ENCODE peak calls at places on chromosomes 11 and 22, in seven cellular contexts. One of them, this sample, is unnamed.

GRCh38 chr22:24421428-24421931 is 5.9 kb upstream of the ADORA2A start:
- DNase-seq in H9: peak; percentile 91
- DNase-seq in adrenal gland: no peak
- DNase-seq in hepatocyte: peak; percentile 36
- DNase-seq in A549: peak; percentile 35
- DNase-seq in right cardiac atrium: no peak
- DNase-seq in NT2/D1: no peak
- DNase-seq in this sample: no peak

GRCh38 chr11:94678236-94678635 is 89.9 kb upstream of the AMOTL1 start:
- DNase-seq in A549: no peak
- DNase-seq in NT2/D1: no peak
- DNase-seq in right cardiac atrium: no peak
- DNase-seq in adrenal gland: no peak
- DNase-seq in H9: no peak
- DNase-seq in hepatocyte: no peak
- DNase-seq in this sample: no peak

GRCh38 chr11:102154806-102155205 is 44.6 kb downstream of the YAP1 start:
- DNase-seq in hepatocyte: no peak
- DNase-seq in A549: no peak
- DNase-seq in adrenal gland: no peak
- DNase-seq in NT2/D1: no peak
- DNase-seq in H9: no peak
- DNase-seq in right cardiac atrium: no peak
- DNase-seq in this sample: no peak

GRCh38 chr11:38971141-38971540 is 2373.1 kb upstream of the RAG2 start:
- DNase-seq in H9: no peak
- DNase-seq in A549: no peak
- DNase-seq in right cardiac atrium: no peak
- DNase-seq in NT2/D1: no peak
- DNase-seq in hepatocyte: no peak
- DNase-seq in adrenal gland: no peak
- DNase-seq in this sample: no peak

GRCh38 chr22:29199702-29200400 is 5.8 kb upstream of the EMID1 start:
- DNase-seq in right cardiac atrium: no peak
- DNase-seq in H9: no peak
- DNase-seq in A549: no peak
- DNase-seq in hepatocyte: no peak
- DNase-seq in NT2/D1: no peak
- DNase-seq in adrenal gland: no peak
- DNase-seq in this sample: no peak

GRCh38 chr22:42992092-42992491 is 22.9 kb downstream of the PACSIN2 start:
- DNase-seq in hepatocyte: no peak
- DNase-seq in right cardiac atrium: no peak
- DNase-seq in adrenal gland: no peak
- DNase-seq in A549: no peak
- DNase-seq in H9: no peak
- DNase-seq in NT2/D1: no peak
- DNase-seq in this sample: no peak

GRCh38 chr11:116366980-116367640 is 405.7 kb downstream of the BUD13 start:
- DNase-seq in NT2/D1: peak; percentile 68
- DNase-seq in hepatocyte: peak; percentile 50
- DNase-seq in A549: no peak
- DNase-seq in right cardiac atrium: no peak
- DNase-seq in H9: peak; percentile 56
- DNase-seq in adrenal gland: no peak
- DNase-seq in this sample: no peak

GRCh38 chr11:47518212-47518959 is 34.5 kb downstream of the CELF1 start:
- DNase-seq in hepatocyte: no peak
- DNase-seq in H9: no peak
- DNase-seq in NT2/D1: no peak
- DNase-seq in adrenal gland: no peak
- DNase-seq in A549: no peak
- DNase-seq in right cardiac atrium: no peak
- DNase-seq in this sample: no peak

GRCh38 chr11:61587541-61587941 is 6.7 kb upstream of the SYT7 start:
- DNase-seq in right cardiac atrium: peak; percentile 48
- DNase-seq in hepatocyte: peak; percentile 81
- DNase-seq in NT2/D1: peak; percentile 33
- DNase-seq in adrenal gland: peak; percentile 32
- DNase-seq in H9: peak; percentile 71
- DNase-seq in A549: peak; percentile 31
- DNase-seq in this sample: no peak

GRCh38 chr22:46029574-46030200 is 52.7 kb upstream of the WNT7B start:
- DNase-seq in A549: no peak
- DNase-seq in hepatocyte: no peak
- DNase-seq in H9: no peak
- DNase-seq in NT2/D1: no peak
- DNase-seq in right cardiac atrium: no peak
- DNase-seq in adrenal gland: peak; percentile 14
- DNase-seq in this sample: no peak

GRCh38 chr22:49685116-49685515 is 142.6 kb downstream of the BRD1 start:
- DNase-seq in adrenal gland: no peak
- DNase-seq in A549: no peak
- DNase-seq in NT2/D1: no peak
- DNase-seq in H9: peak; percentile 19
- DNase-seq in hepatocyte: no peak
- DNase-seq in right cardiac atrium: no peak
- DNase-seq in this sample: no peak

GRCh38 chr11:67272327-67273259 is 6.3 kb downstream of the GRK2 start:
- DNase-seq in hepatocyte: no peak
- DNase-seq in NT2/D1: no peak
- DNase-seq in A549: no peak
- DNase-seq in H9: no peak
- DNase-seq in adrenal gland: peak; percentile 33
- DNase-seq in right cardiac atrium: peak; percentile 20
- DNase-seq in this sample: no peak

GRCh38 chr11:127098684-127099083 is 98.1 kb upstream of the KIRREL3 start:
- DNase-seq in NT2/D1: no peak
- DNase-seq in right cardiac atrium: no peak
- DNase-seq in A549: no peak
- DNase-seq in hepatocyte: no peak
- DNase-seq in adrenal gland: no peak
- DNase-seq in H9: peak; percentile 49
- DNase-seq in this sample: no peak

GRCh38 chr11:31640611-31641010 is 131.0 kb downstream of the ELP4 start:
- DNase-seq in adrenal gland: no peak
- DNase-seq in right cardiac atrium: no peak
- DNase-seq in H9: no peak
- DNase-seq in hepatocyte: no peak
- DNase-seq in NT2/D1: no peak
- DNase-seq in A549: no peak
- DNase-seq in this sample: no peak

GRCh38 chr11:120219935-120220746 is 9.3 kb downstream of the OAF start:
- DNase-seq in NT2/D1: no peak
- DNase-seq in hepatocyte: no peak
- DNase-seq in adrenal gland: peak; percentile 75
- DNase-seq in right cardiac atrium: no peak
- DNase-seq in H9: no peak
- DNase-seq in A549: no peak
- DNase-seq in this sample: no peak

GRCh38 chr11:120218695-120219033 is 7.8 kb downstream of the OAF start:
- DNase-seq in H9: no peak
- DNase-seq in adrenal gland: no peak
- DNase-seq in NT2/D1: no peak
- DNase-seq in right cardiac atrium: no peak
- DNase-seq in hepatocyte: no peak
- DNase-seq in A549: no peak
- DNase-seq in this sample: no peak

GRCh38 chr11:120220747-120221037 is 9.9 kb downstream of the OAF start:
- DNase-seq in NT2/D1: no peak
- DNase-seq in A549: no peak
- DNase-seq in H9: no peak
- DNase-seq in hepatocyte: no peak
- DNase-seq in adrenal gland: no peak
- DNase-seq in right cardiac atrium: no peak
- DNase-seq in this sample: no peak

GRCh38 chr11:120217941-120218694 is 7.3 kb downstream of the OAF start:
- DNase-seq in hepatocyte: no peak
- DNase-seq in NT2/D1: no peak
- DNase-seq in right cardiac atrium: peak; percentile 72
- DNase-seq in A549: no peak
- DNase-seq in adrenal gland: no peak
- DNase-seq in H9: no peak
- DNase-seq in this sample: no peak

DNA sequence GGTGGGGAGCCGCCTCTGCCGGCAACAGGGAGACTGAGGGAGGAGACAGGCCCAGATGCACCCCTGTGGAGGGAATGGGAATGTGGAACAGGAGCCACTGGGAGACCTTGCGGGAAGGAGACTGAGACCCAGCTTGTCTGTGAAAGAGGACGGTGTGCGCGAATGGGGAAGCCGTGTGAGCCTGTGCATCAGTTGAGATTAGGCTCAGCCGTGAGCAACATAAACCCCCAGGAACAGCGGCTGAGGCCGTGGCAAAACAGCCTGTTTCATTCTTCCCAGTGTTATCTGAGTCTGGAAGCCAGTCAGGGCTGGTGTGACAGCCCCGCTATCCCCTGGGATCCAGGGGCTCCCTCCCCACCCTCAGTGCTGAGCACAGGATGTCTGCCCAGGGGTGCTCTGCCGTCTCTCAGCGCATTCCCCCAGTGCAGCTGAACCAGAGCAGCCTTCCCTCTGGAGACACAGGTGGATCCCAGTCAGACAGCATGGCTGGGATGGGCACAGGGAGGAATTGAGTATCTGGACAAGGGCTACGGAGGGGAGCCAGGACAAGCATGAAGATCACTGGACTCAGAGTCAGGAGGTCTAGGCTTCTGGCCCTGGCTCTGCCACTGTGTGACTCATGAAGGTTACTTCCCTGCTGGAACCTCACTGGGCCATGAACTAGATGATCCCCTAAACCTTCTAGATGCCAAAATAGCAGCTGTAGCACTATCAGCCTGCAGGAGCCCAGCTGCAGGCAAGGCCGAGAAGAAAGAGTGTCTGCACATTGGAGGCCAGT is 8.5 kb downstream of the OAF start:
- DNase-seq in H9: no peak
- DNase-seq in right cardiac atrium: peak; percentile 60
- DNase-seq in NT2/D1: no peak
- DNase-seq in A549: no peak
- DNase-seq in adrenal gland: peak; percentile 83
- DNase-seq in hepatocyte: no peak
- DNase-seq in this sample: no peak
- H3K4me1 ChIP-seq in H9: no peaks in the 10 kb centered on the region
- H3K4me1 ChIP-seq in right cardiac atrium: peaks cover 10% of the 10 kb centered on the region
- H3K4me1 ChIP-seq in NT2/D1: peaks cover 17% of the 10 kb centered on the region
- H3K4me1 ChIP-seq in A549: no peaks in the 10 kb centered on the region
- H3K4me1 ChIP-seq in adrenal gland: peaks cover 79% of the 10 kb centered on the region
- H3K4me1 ChIP-seq in hepatocyte: peaks cover 48% of the 10 kb centered on the region
- H3K4me1 ChIP-seq in this sample: peaks cover 23% of the 10 kb centered on the region

DNA sequence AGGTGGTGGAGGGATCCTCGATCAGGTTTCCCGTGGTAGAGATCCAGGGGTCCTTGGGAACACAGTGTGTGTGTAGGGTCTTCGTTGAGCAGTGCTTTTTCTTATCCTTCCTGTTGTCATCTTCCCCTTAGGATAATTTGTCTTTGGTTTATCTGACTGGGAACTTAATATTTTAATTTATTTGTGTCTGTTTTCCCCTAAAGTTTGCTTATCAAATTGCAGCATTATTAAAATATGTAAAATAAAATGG is 433 bp downstream of the RBM7 start:
- DNase-seq in H9: no peak
- DNase-seq in right cardiac atrium: no peak
- DNase-seq in hepatocyte: no peak
- DNase-seq in NT2/D1: no peak
- DNase-seq in A549: no peak
- DNase-seq in adrenal gland: no peak
- DNase-seq in this sample: no peak
- H3K4me1 ChIP-seq in H9: no peaks in the 10 kb centered on the region
- H3K4me1 ChIP-seq in right cardiac atrium: peaks cover 1% of the 10 kb centered on the region
- H3K4me1 ChIP-seq in hepatocyte: peaks cover 15% of the 10 kb centered on the region
- H3K4me1 ChIP-seq in NT2/D1: no peaks in the 10 kb centered on the region
- H3K4me1 ChIP-seq in A549: peaks cover 25% of the 10 kb centered on the region
- H3K4me1 ChIP-seq in adrenal gland: peaks cover 53% of the 10 kb centered on the region
- H3K4me1 ChIP-seq in this sample: no peaks in the 10 kb centered on the region

GRCh38 chr22:18118345-18118915 is 7.8 kb downstream of the TUBA8 start:
- DNase-seq in NT2/D1: no peak
- DNase-seq in hepatocyte: no peak
- DNase-seq in A549: no peak
- DNase-seq in adrenal gland: no peak
- DNase-seq in H9: no peak
- DNase-seq in right cardiac atrium: no peak
- DNase-seq in this sample: no peak

GRCh38 chr22:18122254-18122554 is 11.6 kb downstream of the TUBA8 start:
- DNase-seq in A549: no peak
- DNase-seq in H9: no peak
- DNase-seq in adrenal gland: no peak
- DNase-seq in hepatocyte: no peak
- DNase-seq in NT2/D1: no peak
- DNase-seq in right cardiac atrium: no peak
- DNase-seq in this sample: no peak

GRCh38 chr22:18119409-18120110 is 9.0 kb downstream of the TUBA8 start:
- DNase-seq in hepatocyte: no peak
- DNase-seq in H9: no peak
- DNase-seq in adrenal gland: no peak
- DNase-seq in right cardiac atrium: no peak
- DNase-seq in A549: no peak
- DNase-seq in NT2/D1: no peak
- DNase-seq in this sample: no peak

GRCh38 chr22:18120941-18121340 is 10.3 kb downstream of the TUBA8 start:
- DNase-seq in right cardiac atrium: no peak
- DNase-seq in H9: no peak
- DNase-seq in hepatocyte: no peak
- DNase-seq in adrenal gland: no peak
- DNase-seq in A549: no peak
- DNase-seq in NT2/D1: no peak
- DNase-seq in this sample: no peak

DNA sequence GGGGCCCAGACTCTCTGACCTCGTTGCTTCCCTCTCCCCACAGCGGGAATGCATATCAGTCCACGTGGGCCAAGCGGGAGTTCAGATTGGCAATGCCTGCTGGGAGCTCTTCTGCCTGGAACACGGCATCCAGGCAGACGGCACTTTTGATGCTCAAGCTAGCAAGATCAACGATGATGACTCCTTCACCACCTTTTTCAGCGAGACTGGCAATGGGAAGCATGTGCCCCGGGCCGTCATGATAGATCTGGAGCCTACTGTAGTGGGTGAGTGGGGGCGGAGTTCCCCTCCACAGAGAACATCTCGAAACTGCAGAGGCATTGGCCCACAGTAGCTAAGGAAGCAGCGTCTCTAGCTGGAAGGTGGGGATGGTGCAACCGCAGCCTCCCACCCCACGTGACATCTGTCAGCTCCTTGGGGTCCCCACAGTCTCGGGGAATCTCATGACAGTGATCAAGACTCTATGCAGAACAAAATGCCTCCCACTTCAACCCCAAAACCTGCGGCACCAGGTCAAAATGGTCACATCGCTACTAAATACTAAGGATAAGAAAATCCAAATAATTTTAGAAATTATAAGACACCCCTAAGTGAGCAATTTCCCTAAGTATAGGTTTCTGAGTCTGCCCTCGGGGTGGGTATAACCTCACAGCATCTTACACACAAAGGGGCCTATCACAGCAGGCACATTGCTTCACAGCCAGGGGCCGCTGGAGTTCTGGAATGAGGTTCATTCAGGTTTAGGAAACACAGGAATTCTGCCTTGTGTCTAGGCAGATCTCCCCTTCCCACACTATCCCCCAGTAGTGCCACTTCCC is 11.0 kb downstream of the TUBA8 start:
- DNase-seq in right cardiac atrium: no peak
- DNase-seq in hepatocyte: no peak
- DNase-seq in adrenal gland: no peak
- DNase-seq in H9: peak; percentile 47
- DNase-seq in A549: no peak
- DNase-seq in NT2/D1: peak; percentile 11
- DNase-seq in this sample: no peak
- H3K4me1 ChIP-seq in right cardiac atrium: no peaks in the 10 kb centered on the region
- H3K4me1 ChIP-seq in hepatocyte: no peaks in the 10 kb centered on the region
- H3K4me1 ChIP-seq in adrenal gland: no peaks in the 10 kb centered on the region
- H3K4me1 ChIP-seq in H9: peaks cover 3% of the 10 kb centered on the region
- H3K4me1 ChIP-seq in A549: no peaks in the 10 kb centered on the region
- H3K4me1 ChIP-seq in NT2/D1: peaks cover 6% of the 10 kb centered on the region
- H3K4me1 ChIP-seq in this sample: no peaks in the 10 kb centered on the region

GRCh38 chr11:83569134-83569805 is 283.1 kb upstream of the CCDC90B start:
- DNase-seq in NT2/D1: no peak
- DNase-seq in right cardiac atrium: no peak
- DNase-seq in adrenal gland: no peak
- DNase-seq in H9: no peak
- DNase-seq in A549: no peak
- DNase-seq in hepatocyte: no peak
- DNase-seq in this sample: no peak
- H3K4me1 ChIP-seq in NT2/D1: no peaks in the 10 kb centered on the region
- H3K4me1 ChIP-seq in right cardiac atrium: no peaks in the 10 kb centered on the region
- H3K4me1 ChIP-seq in adrenal gland: no peaks in the 10 kb centered on the region
- H3K4me1 ChIP-seq in H9: no peaks in the 10 kb centered on the region
- H3K4me1 ChIP-seq in A549: no peaks in the 10 kb centered on the region
- H3K4me1 ChIP-seq in hepatocyte: no peaks in the 10 kb centered on the region
- H3K4me1 ChIP-seq in this sample: peaks cover 24% of the 10 kb centered on the region